ENCODE peak calls at places on chromosome 9, in five cellular contexts. V, C, H, L and E are unnamed samples. For H3K4me1, the result is how much of the 10 kb centered on the place peaks cover.

GRCh38 chr9:107213561-107214028 is 69.5 kb upstream of the RAD23B start:
- DNase-seq in V (no peak), C (no peak), H (no peak), L (no peak), E (no peak)

GRCh38 chr9:112380102-112380581 is at the start of gene HSDL2:
- DNase-seq in V (no peak), C (no peak), H (no peak), L (peak), E (peak)

GRCh38 chr9:134604834-134605233 is 36.8 kb upstream of the COL5A1 start:
- DNase-seq in V (peak), C (no peak), H (no peak), L (peak), E (peak)

GRCh38 chr9:120344230-120344629 is 235.7 kb downstream of the CDK5RAP2 start:
- DNase-seq in V (no peak), C (no peak), H (no peak), L (no peak), E (peak)

GRCh38 chr9:97711223-97711626 is 14.1 kb upstream of the XPA start:
- DNase-seq in V (no peak), C (no peak), H (no peak), L (no peak), E (no peak)

GRCh38 chr9:97386733-97387503 is 25.0 kb upstream of the TDRD7 start:
- DNase-seq in V (peak), C (peak), H (no peak), L (peak), E (no peak)

GRCh38 chr9:33750839-33751339 is 44.5 kb upstream of the PRSS3 start:
- DNase-seq in V (no peak), C (no peak), H (no peak), L (no peak), E (no peak)

GRCh38 chr9:89496645-89497044 is 1.3 kb downstream of the SEMA4D start:
- DNase-seq in V (no peak), C (no peak), H (no peak), L (peak), E (no peak)

GRCh38 chr9:114513050-114513951 is 8.0 kb upstream of the WHRN start:
- DNase-seq in V (no peak), C (no peak), H (no peak), L (no peak), E (no peak)

GRCh38 chr9:5375790-5376477 is 36.3 kb upstream of the RLN1 start:
- DNase-seq in V (no peak), C (no peak), H (no peak), L (no peak), E (no peak)

GRCh38 chr9:32783168-32783891 is at the start of gene TMEM215:
- DNase-seq in V (no peak), C (no peak), H (no peak), L (no peak), E (no peak)

GRCh38 chr9:135198144-135198543 is 110.7 kb downstream of the OLFM1 start:
- DNase-seq in V (no peak), C (no peak), H (no peak), L (no peak), E (no peak)

GRCh38 chr9:77944556-77945261 is 86.9 kb downstream of the GNAQ start:
- DNase-seq in V (no peak), C (no peak), H (no peak), L (no peak), E (no peak)
- H3K4me1 ChIP-seq in V (under half), C (under half), H (half or more), L (under half), E (under half)

GRCh38 chr9:35562895-35563746 is 41.9 kb upstream of the TESK1 start:
- DNase-seq in V (no peak), C (no peak), H (no peak), L (no peak), E (no peak)

GRCh38 chr9:35566417-35566816 is 38.6 kb upstream of the TESK1 start:
- DNase-seq in V (no peak), C (no peak), H (no peak), L (no peak), E (no peak)

GRCh38 chr9:35561468-35562261 is 43.4 kb upstream of the TESK1 start:
- DNase-seq in V (no peak), C (no peak), H (no peak), L (no peak), E (no peak)

GRCh38 chr9:35563791-35564197 is 41.3 kb upstream of the TESK1 start:
- DNase-seq in V (no peak), C (no peak), H (no peak), L (no peak), E (no peak)

DNA sequence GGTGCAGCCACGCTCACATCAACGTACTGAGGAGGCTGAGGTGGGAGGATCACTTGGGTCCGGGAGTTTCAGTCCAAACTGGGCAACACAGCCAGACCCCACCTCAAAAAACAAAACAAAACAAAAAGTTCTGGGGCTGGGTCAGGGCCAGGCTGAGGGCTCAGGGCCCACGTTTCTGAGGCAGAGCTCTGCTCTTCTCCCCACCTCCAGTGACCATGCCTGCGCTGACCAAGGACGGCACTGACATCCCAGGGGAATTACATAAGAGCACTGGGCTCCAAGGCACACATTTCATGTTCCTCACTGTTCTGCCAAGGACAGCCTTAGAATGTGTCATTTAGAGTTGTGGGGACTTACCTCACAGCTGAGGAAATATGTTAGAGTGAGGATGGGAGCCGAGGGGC is 40.4 kb upstream of the TESK1 start:
- DNase-seq in V (no peak), C (no peak), H (no peak), L (no peak), E (no peak)
- TF ChIP-seq POLR2A in V (no peak), C (no peak), H (no peak), L (no peak), E (no peak)

GRCh38 chr9:121701736-121702261 is 50.4 kb downstream of the DAB2IP start:
- DNase-seq in V (no peak), C (no peak), H (no peak), L (no peak), E (no peak)

GRCh38 chr9:121698627-121699270 is 47.3 kb downstream of the DAB2IP start:
- DNase-seq in V (no peak), C (no peak), H (no peak), L (no peak), E (no peak)

GRCh38 chr9:121700831-121701419 is 49.5 kb downstream of the DAB2IP start:
- DNase-seq in V (no peak), C (no peak), H (no peak), L (no peak), E (no peak)

GRCh38 chr9:121699271-121700164 is 48.1 kb downstream of the DAB2IP start:
- DNase-seq in V (no peak), C (peak), H (no peak), L (peak), E (no peak)

GRCh38 chr9:121700165-121700830 is 48.9 kb downstream of the DAB2IP start:
- DNase-seq in V (no peak), C (peak), H (no peak), L (peak), E (peak)
- H3K4me1 ChIP-seq in V (under half), C (under half), H (half or more), L (under half), E (half or more)

GRCh38 chr9:92730897-92731296 is 33.7 kb downstream of the BICD2 start:
- DNase-seq in V (peak), C (no peak), H (no peak), L (peak), E (peak)
- TF ChIP-seq POLR2A in V (no peak), C (no peak), H (no peak), L (no peak), E (no peak)

GRCh38 chr9:131366745-131367401 is 27.0 kb upstream of the PRRC2B start:
- DNase-seq in V (no peak), C (peak), H (no peak), L (peak), E (no peak)
- H3K4me1 ChIP-seq in V (under half), C (under half), H (under half), L (under half), E (under half)

DNA sequence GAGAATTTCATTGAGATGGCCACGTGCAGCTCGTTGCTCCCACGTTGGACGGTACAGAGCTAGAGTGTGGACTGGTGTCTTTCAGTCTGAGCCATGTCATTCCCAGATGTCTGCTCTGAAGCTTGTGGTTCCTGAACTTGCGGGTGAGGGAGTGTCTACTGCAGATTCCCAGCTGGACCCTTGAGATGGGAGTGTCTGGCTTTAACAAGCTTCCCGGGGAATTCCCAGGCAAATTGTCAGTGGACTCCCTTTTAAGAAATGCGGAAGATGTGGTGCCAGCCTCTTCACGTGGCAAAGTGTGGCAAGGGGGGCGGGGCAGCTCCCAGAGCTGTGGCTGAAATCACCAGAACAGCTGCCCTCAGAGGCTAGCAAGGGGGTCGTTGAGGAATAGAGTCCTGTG is 37.1 kb downstream of the PRRX2 start:
- DNase-seq in V (no peak), C (no peak), H (no peak), L (no peak), E (no peak)
- TF ChIP-seq POLR2A in V (no peak), C (no peak), H (no peak), L (no peak), E (no peak)

GRCh38 chr9:72997387-72997995 is 44.6 kb upstream of the ALDH1A1 start:
- DNase-seq in V (peak), C (peak), H (no peak), L (no peak), E (no peak)
- H3K4me1 ChIP-seq in V (under half), C (under half), H (under half), L (under half), E (under half)

GRCh38 chr9:19464061-19464763 is 55.4 kb downstream of the ACER2 start:
- DNase-seq in V (no peak), C (no peak), H (no peak), L (no peak), E (no peak)
- TF ChIP-seq POLR2A in V (no peak), C (no peak), H (no peak), L (no peak), E (no peak)

GRCh38 chr9:124256517-124257069 is 1.2 kb upstream of the NEK6 start:
- DNase-seq in V (no peak), C (no peak), H (no peak), L (no peak), E (no peak)
- H3K4me1 ChIP-seq in V (under half), C (under half), H (under half), L (under half), E (half or more)